ENCODE peak calls at places on chromosomes 6 and 20, in seven cellular contexts. R, O, A, S, X, F and I are unnamed samples.

GRCh38 chr6:134537146-134537555 is 219.2 kb upstream of the SGK1 start:
- DNase-seq in R (no peak), O (peak), A (no peak), S (no peak), X (no peak), F (no peak), I (no peak)

GRCh38 chr20:4151342-4151741 is 136.0 kb upstream of the RNF24 start:
- DNase-seq in R (no peak), O (no peak), A (no peak), S (no peak), X (no peak), F (no peak), I (no peak)

GRCh38 chr6:5998236-5998635 is 8.5 kb downstream of the NRN1 start:
- DNase-seq in R (no peak), O (no peak), A (no peak), S (no peak), X (no peak), F (no peak), I (no peak)

GRCh38 chr6:162497371-162497770 is 230.2 kb downstream of the PRKN start:
- DNase-seq in R (peak), O (no peak), A (no peak), S (no peak), X (no peak), F (no peak), I (no peak)

GRCh38 chr20:10654630-10655029 is 19.2 kb downstream of the JAG1 start:
- DNase-seq in R (no peak), O (no peak), A (no peak), S (no peak), X (no peak), F (no peak), I (no peak)

GRCh38 chr6:170067257-170067656 is 223.6 kb downstream of the DLL1 start:
- DNase-seq in R (peak), O (no peak), A (no peak), S (no peak), X (no peak), F (no peak), I (no peak)

GRCh38 chr20:52801628-52802006 is 170.5 kb upstream of the TSHZ2 start:
- DNase-seq in R (no peak), O (no peak), A (no peak), S (no peak), X (peak), F (no peak), I (no peak)

GRCh38 chr6:47862731-47863130 is 80.9 kb downstream of the OPN5 start:
- DNase-seq in R (no peak), O (no peak), A (no peak), S (no peak), X (no peak), F (no peak), I (no peak)

GRCh38 chr6:108559097-108559883 is 1.4 kb upstream of the FOXO3 start:
- DNase-seq in R (peak), O (peak), A (peak), S (peak), X (peak), F (peak), I (peak)

GRCh38 chr20:7703436-7703835 is 236.8 kb downstream of the HAO1 start:
- DNase-seq in R (peak), O (no peak), A (no peak), S (no peak), X (no peak), F (no peak), I (no peak)

GRCh38 chr20:59269396-59270025 is 30.9 kb upstream of the EDN3 start:
- DNase-seq in R (no peak), O (no peak), A (no peak), S (no peak), X (no peak), F (no peak), I (no peak)

GRCh38 chr6:87066449-87067288 is 28.2 kb downstream of the CGA start:
- DNase-seq in R (peak), O (peak), A (no peak), S (peak), X (peak), F (peak), I (peak)

GRCh38 chr6:82441047-82441770 is 77.6 kb downstream of the TPBG start:
- DNase-seq in R (no peak), O (no peak), A (no peak), S (no peak), X (no peak), F (no peak), I (no peak)

GRCh38 chr6:145310116-145310515 is 425.2 kb downstream of the EPM2A start:
- DNase-seq in R (no peak), O (no peak), A (no peak), S (no peak), X (no peak), F (no peak), I (no peak)

GRCh38 chr6:44367686-44368085 is 19.8 kb upstream of the CDC5L start:
- DNase-seq in R (no peak), O (peak), A (no peak), S (no peak), X (no peak), F (no peak), I (no peak)

GRCh38 chr6:139852484-139853140 is 478.2 kb upstream of the CITED2 start:
- DNase-seq in R (no peak), O (peak), A (no peak), S (no peak), X (no peak), F (no peak), I (no peak)

GRCh38 chr20:51312480-51312783 is 230.1 kb downstream of the NFATC2 start:
- DNase-seq in R (no peak), O (no peak), A (no peak), S (no peak), X (no peak), F (no peak), I (no peak)

GRCh38 chr6:90406142-90406794 is 109.6 kb upstream of the BACH2 start:
- DNase-seq in R (no peak), O (peak), A (no peak), S (no peak), X (no peak), F (no peak), I (no peak)

GRCh38 chr20:34971038-34971872 is 15.6 kb downstream of the MYH7B start:
- DNase-seq in R (peak), O (no peak), A (no peak), S (no peak), X (no peak), F (no peak), I (no peak)

GRCh38 chr20:32977281-32978008 is 26.8 kb downstream of the SUN5 start:
- DNase-seq in R (no peak), O (no peak), A (no peak), S (no peak), X (no peak), F (no peak), I (no peak)

GRCh38 chr6:148835920-148836441 is 89.2 kb downstream of the UST start:
- DNase-seq in R (no peak), O (no peak), A (no peak), S (no peak), X (no peak), F (peak), I (no peak)

GRCh38 chr6:10084276-10084993 is 330.4 kb downstream of the TFAP2A start:
- DNase-seq in R (no peak), O (no peak), A (no peak), S (peak), X (no peak), F (no peak), I (no peak)

GRCh38 chr6:109892451-109893435 is 85.4 kb upstream of the GPR6 start:
- DNase-seq in R (no peak), O (no peak), A (no peak), S (no peak), X (no peak), F (no peak), I (no peak)

GRCh38 chr6:21615504-21615903 is 22.0 kb downstream of the SOX4 start:
- DNase-seq in R (no peak), O (peak), A (no peak), S (peak), X (no peak), F (no peak), I (no peak)

GRCh38 chr6:16380220-16380809 is 141.9 kb downstream of the GMPR start:
- DNase-seq in R (no peak), O (no peak), A (no peak), S (peak), X (no peak), F (no peak), I (no peak)

GRCh38 chr6:137970368-137970767 is 103.3 kb downstream of the TNFAIP3 start:
- DNase-seq in R (no peak), O (no peak), A (no peak), S (peak), X (no peak), F (peak), I (no peak)

GRCh38 chr6:84641076-84641475 is 123.3 kb downstream of the TBX18 start:
- DNase-seq in R (no peak), O (no peak), A (no peak), S (no peak), X (no peak), F (no peak), I (no peak)